ENCODE peak calls at places on chromosomes 13 and 19, in six cellular contexts. P, K, A, F, S and T are unnamed samples.

GRCh38 chr19:57363734-57364181 is 407 bp downstream of the TRAPPC2B start:
- DNase-seq in P (no peak), F (no peak), K (no peak), A (no peak), S (peak), T (no peak)

GRCh38 chr13:37241786-37242185 is 136.3 kb upstream of the CSNK1A1L start:
- DNase-seq in A (no peak), P (no peak), S (peak), K (no peak), F (no peak), T (no peak)

GRCh38 chr19:36136975-36137686 is 2.7 kb upstream of the CAPNS1 start:
- DNase-seq in K (no peak), P (peak), A (no peak), F (no peak), S (peak), T (no peak)

GRCh38 chr19:22604571-22605274 is 29.4 kb upstream of the ZNF492 start:
- DNase-seq in S (no peak), F (no peak), K (no peak), P (no peak), A (no peak), T (no peak)

GRCh38 chr19:38745316-38745715 is 1.0 kb upstream of the CAPN12 start:
- DNase-seq in P (no peak), F (no peak), S (no peak), A (no peak), K (no peak), T (no peak)

GRCh38 chr19:1154731-1155351 is 19.2 kb downstream of the SBNO2 start:
- DNase-seq in P (no peak), A (no peak), S (peak), F (no peak), K (peak), T (no peak)

GRCh38 chr13:83211301-83211700 is 671.0 kb downstream of the SLITRK1 start:
- DNase-seq in S (peak), P (no peak), A (no peak), F (no peak), K (no peak), T (no peak)

GRCh38 chr13:110466261-110466660 is 95.3 kb downstream of the RAB20 start:
- DNase-seq in K (no peak), A (no peak), F (no peak), P (no peak), S (no peak), T (no peak)

GRCh38 chr13:44397766-44398223 is 24.2 kb downstream of the SERP2 start:
- DNase-seq in K (no peak), S (peak), A (no peak), P (no peak), F (no peak), T (no peak)

GRCh38 chr19:49570997-49571676 is 9.2 kb downstream of the NOSIP start:
- DNase-seq in A (no peak), F (no peak), S (no peak), K (no peak), P (peak), T (peak)

GRCh38 chr19:2627319-2627829 is 75.1 kb downstream of the GNG7 start:
- DNase-seq in K (no peak), F (peak), S (peak), P (no peak), A (peak), T (no peak)

GRCh38 chr19:18049390-18049789 is 37.3 kb downstream of the IL12RB1 start:
- DNase-seq in P (no peak), K (no peak), F (no peak), A (peak), S (peak), T (no peak)

GRCh38 chr13:30033681-30034447 is 183.4 kb upstream of the UBL3 start:
- DNase-seq in S (peak), P (no peak), K (no peak), A (no peak), F (no peak), T (no peak)

GRCh38 chr19:55902080-55902751 is 29.9 kb downstream of the NLRP13 start:
- DNase-seq in S (no peak), P (no peak), F (no peak), A (no peak), K (no peak), T (no peak)

GRCh38 chr19:16496613-16496983 is 404 bp downstream of the C19orf44 start:
- DNase-seq in P (no peak), S (peak), A (no peak), K (no peak), F (no peak), T (no peak)

GRCh38 chr19:49631279-49631588 is 8.7 kb downstream of the RRAS start:
- DNase-seq in S (no peak), F (no peak), K (no peak), P (no peak), A (no peak), T (no peak)

GRCh38 chr13:100212904-100213538 is 124.1 kb downstream of the PCCA start:
- DNase-seq in S (no peak), P (no peak), A (no peak), F (no peak), K (no peak), T (no peak)

GRCh38 chr13:59458908-59459579 is 704.7 kb downstream of the DIAPH3 start:
- DNase-seq in K (no peak), F (no peak), S (peak), A (no peak), P (no peak), T (no peak)

GRCh38 chr13:113922412-113923118 is 51.3 kb downstream of the C13orf46 start:
- DNase-seq in A (no peak), P (no peak), S (no peak), F (no peak), K (no peak), T (no peak)

GRCh38 chr13:27967203-27967735 is 1.8 kb downstream of the CDX2 start:
- DNase-seq in A (no peak), F (no peak), S (no peak), K (no peak), P (no peak), T (no peak)

GRCh38 chr19:8831832-8832131 is 322 bp downstream of the ZNF558 start:
- DNase-seq in F (no peak), S (no peak), K (peak), P (no peak), A (no peak), T (no peak)

GRCh38 chr19:36604656-36605100 is 435 bp upstream of the ZNF382 start:
- DNase-seq in K (peak), A (peak), P (no peak), S (peak), F (peak), T (peak)